ENCODE peak calls at places on chromosome 22, in six cellular contexts. One of them, this sample, is unnamed. For H3K4me1, the result is how much of the 10 kb centered on the place peaks cover.

GRCh38 chr22:19169002-19169946 is 9.3 kb downstream of the SLC25A1 start:
- DNase-seq in H1: peak
- DNase-seq in HepG2: no peak
- DNase-seq in GM12878: no peak
- DNase-seq in K562: peak
- DNase-seq in HCT116: no peak
- DNase-seq in this sample: no peak

GRCh38 chr22:42688241-42688913 is 32.3 kb downstream of the A4GALT start:
- DNase-seq in HepG2: peak
- DNase-seq in K562: peak
- DNase-seq in HCT116: no peak
- DNase-seq in GM12878: no peak
- DNase-seq in H1: no peak
- DNase-seq in this sample: peak

GRCh38 chr22:49156662-49157285 is 670.9 kb downstream of the BRD1 start:
- DNase-seq in K562: no peak
- DNase-seq in HCT116: no peak
- DNase-seq in H1: no peak
- DNase-seq in GM12878: no peak
- DNase-seq in HepG2: no peak
- DNase-seq in this sample: no peak

GRCh38 chr22:36135306-36135705 is 25.2 kb downstream of the APOL3 start:
- DNase-seq in HCT116: no peak
- DNase-seq in HepG2: no peak
- DNase-seq in K562: no peak
- DNase-seq in H1: no peak
- DNase-seq in GM12878: no peak
- DNase-seq in this sample: no peak

GRCh38 chr22:41517172-41518047 is 26.9 kb downstream of the POLR3H start:
- DNase-seq in HCT116: no peak
- DNase-seq in H1: peak
- DNase-seq in HepG2: peak
- DNase-seq in K562: no peak
- DNase-seq in GM12878: no peak
- DNase-seq in this sample: no peak

GRCh38 chr22:38062782-38063181 is 5.6 kb downstream of the PICK1 start:
- DNase-seq in HepG2: no peak
- DNase-seq in GM12878: no peak
- DNase-seq in H1: no peak
- DNase-seq in K562: no peak
- DNase-seq in HCT116: no peak
- DNase-seq in this sample: no peak

GRCh38 chr22:31538815-31539214 is 42.5 kb downstream of the SFI1 start:
- DNase-seq in K562: no peak
- DNase-seq in H1: no peak
- DNase-seq in HCT116: no peak
- DNase-seq in HepG2: no peak
- DNase-seq in GM12878: peak
- DNase-seq in this sample: no peak

GRCh38 chr22:37309221-37310074 is 27.1 kb downstream of the CYTH4 start:
- DNase-seq in HCT116: no peak
- DNase-seq in H1: no peak
- DNase-seq in GM12878: peak
- DNase-seq in HepG2: no peak
- DNase-seq in K562: peak
- DNase-seq in this sample: no peak

GRCh38 chr22:36589856-36590255 is 60.9 kb upstream of the EIF3D start:
- DNase-seq in HepG2: no peak
- DNase-seq in GM12878: no peak
- DNase-seq in H1: no peak
- DNase-seq in HCT116: no peak
- DNase-seq in K562: no peak
- DNase-seq in this sample: no peak

GRCh38 chr22:45233827-45234226 is 6.9 kb downstream of the KIAA0930 start:
- DNase-seq in H1: no peak
- DNase-seq in HCT116: no peak
- DNase-seq in GM12878: no peak
- DNase-seq in HepG2: no peak
- DNase-seq in K562: no peak
- DNase-seq in this sample: no peak

GRCh38 chr22:38413085-38414008 is 41.7 kb downstream of the KCNJ4 start:
- DNase-seq in K562: no peak
- DNase-seq in GM12878: no peak
- DNase-seq in HepG2: no peak
- DNase-seq in HCT116: no peak
- DNase-seq in H1: peak
- DNase-seq in this sample: no peak

GRCh38 chr22:41574847-41575381 is 14.1 kb downstream of the CSDC2 start:
- DNase-seq in K562: no peak
- DNase-seq in GM12878: no peak
- DNase-seq in HCT116: no peak
- DNase-seq in H1: no peak
- DNase-seq in HepG2: no peak
- DNase-seq in this sample: no peak

GRCh38 chr22:32674925-32675825 is 126.3 kb upstream of the TIMP3 start:
- DNase-seq in HCT116: no peak
- DNase-seq in H1: no peak
- DNase-seq in GM12878: no peak
- DNase-seq in K562: no peak
- DNase-seq in HepG2: no peak
- DNase-seq in this sample: no peak

GRCh38 chr22:36486619-36487384 is 5.4 kb upstream of the TXN2 start:
- DNase-seq in GM12878: no peak
- DNase-seq in HCT116: no peak
- DNase-seq in K562: no peak
- DNase-seq in HepG2: peak
- DNase-seq in H1: peak
- DNase-seq in this sample: no peak

GRCh38 chr22:29270475-29271271 is 2.6 kb downstream of the EWSR1 start:
- DNase-seq in HCT116: no peak
- DNase-seq in H1: no peak
- DNase-seq in HepG2: peak
- DNase-seq in K562: no peak
- DNase-seq in GM12878: no peak
- DNase-seq in this sample: no peak
- H3K4me1 ChIP-seq in HCT116: under half
- H3K4me1 ChIP-seq in H1: under half
- H3K4me1 ChIP-seq in HepG2: half or more
- H3K4me1 ChIP-seq in K562: under half
- H3K4me1 ChIP-seq in GM12878: under half
- H3K4me1 ChIP-seq in this sample: under half

GRCh38 chr22:23047742-23048141 is 22.6 kb upstream of the GNAZ start:
- DNase-seq in K562: no peak
- DNase-seq in HCT116: no peak
- DNase-seq in GM12878: no peak
- DNase-seq in H1: no peak
- DNase-seq in HepG2: no peak
- DNase-seq in this sample: no peak
- TF ChIP-seq ZNF274 in K562: no peak
- TF ChIP-seq ZNF274 in HCT116: no peak
- TF ChIP-seq ZNF274 in GM12878: no peak
- TF ChIP-seq ZNF274 in H1: no peak
- TF ChIP-seq ZNF274 in HepG2: no peak
- TF ChIP-seq ZNF274 in this sample: no peak

DNA sequence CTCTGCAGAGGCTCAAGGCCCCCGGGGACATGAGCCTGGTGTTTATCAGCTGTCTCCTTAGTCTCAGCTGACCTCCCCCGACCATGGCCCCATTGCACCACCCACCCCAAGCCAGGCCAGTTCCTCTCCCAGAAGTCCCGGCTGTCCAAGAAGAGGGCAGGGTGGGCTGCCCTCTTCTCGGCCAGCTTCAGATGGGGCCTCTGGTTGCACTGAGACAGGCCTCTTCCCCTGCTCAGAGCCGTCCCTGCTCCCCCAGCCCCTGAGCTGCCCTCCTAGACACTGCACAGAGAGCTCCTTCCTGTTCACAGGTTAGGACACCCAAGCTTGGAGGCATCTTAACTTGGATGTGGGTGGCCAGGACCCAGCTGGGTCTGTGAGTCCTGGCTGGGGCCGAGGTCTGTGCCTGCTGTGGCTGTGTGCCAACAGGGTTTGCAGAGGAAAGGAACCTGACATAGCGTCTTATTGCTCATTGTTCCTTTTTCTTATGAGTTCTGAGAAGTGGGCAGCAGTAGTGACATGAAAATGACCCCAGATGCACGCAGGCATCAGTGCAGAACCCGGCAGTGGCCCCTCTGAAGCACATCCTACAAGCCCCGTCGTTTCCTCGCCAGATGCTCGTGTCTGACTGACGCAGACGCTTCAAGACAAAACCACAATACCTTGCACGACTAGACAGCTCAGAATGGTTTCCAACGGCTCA is 5.5 kb downstream of the TRABD start:
- DNase-seq in HCT116: no peak
- DNase-seq in K562: no peak
- DNase-seq in HepG2: no peak
- DNase-seq in GM12878: peak
- DNase-seq in H1: no peak
- DNase-seq in this sample: no peak
- H3K4me3 ChIP-seq in HCT116: peak
- H3K4me3 ChIP-seq in K562: peak
- H3K4me3 ChIP-seq in HepG2: no peak
- H3K4me3 ChIP-seq in GM12878: peak
- H3K4me3 ChIP-seq in H1: peak
- H3K4me3 ChIP-seq in this sample: no peak

DNA sequence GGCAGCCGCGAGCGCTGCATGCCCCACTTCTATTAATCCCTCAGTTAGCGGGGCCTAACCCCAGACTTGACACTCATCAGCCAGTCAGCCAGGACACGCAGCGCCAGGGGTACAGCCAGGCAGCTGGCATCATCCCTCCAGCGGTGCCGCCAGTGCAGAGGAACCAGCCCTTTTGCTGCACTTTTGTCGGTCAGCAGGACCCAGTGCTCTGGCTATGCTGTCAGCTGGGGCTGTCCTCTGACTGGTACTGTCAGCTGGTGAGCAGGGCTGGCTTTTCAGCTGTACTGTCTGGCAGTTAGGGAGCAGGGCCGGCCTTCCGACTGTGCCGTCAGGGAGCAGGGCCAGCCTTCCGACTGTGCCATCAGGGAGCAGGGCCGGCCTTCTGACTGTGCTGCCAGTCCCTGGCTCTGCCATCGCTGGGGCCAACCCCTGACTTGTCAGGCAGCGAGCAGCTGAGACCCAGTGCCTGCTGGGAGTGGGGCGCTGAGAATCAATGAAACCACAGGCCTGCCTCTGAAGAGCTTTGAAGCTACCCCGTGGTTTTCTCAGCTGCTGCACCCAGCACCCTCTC is 115.4 kb downstream of the KIAA1671 start:
- DNase-seq in K562: no peak
- DNase-seq in GM12878: no peak
- DNase-seq in HepG2: no peak
- DNase-seq in HCT116: no peak
- DNase-seq in H1: no peak
- DNase-seq in this sample: no peak
- H3K4me1 ChIP-seq in K562: under half
- H3K4me1 ChIP-seq in GM12878: under half
- H3K4me1 ChIP-seq in HepG2: under half
- H3K4me1 ChIP-seq in HCT116: under half
- H3K4me1 ChIP-seq in H1: under half
- H3K4me1 ChIP-seq in this sample: under half

DNA sequence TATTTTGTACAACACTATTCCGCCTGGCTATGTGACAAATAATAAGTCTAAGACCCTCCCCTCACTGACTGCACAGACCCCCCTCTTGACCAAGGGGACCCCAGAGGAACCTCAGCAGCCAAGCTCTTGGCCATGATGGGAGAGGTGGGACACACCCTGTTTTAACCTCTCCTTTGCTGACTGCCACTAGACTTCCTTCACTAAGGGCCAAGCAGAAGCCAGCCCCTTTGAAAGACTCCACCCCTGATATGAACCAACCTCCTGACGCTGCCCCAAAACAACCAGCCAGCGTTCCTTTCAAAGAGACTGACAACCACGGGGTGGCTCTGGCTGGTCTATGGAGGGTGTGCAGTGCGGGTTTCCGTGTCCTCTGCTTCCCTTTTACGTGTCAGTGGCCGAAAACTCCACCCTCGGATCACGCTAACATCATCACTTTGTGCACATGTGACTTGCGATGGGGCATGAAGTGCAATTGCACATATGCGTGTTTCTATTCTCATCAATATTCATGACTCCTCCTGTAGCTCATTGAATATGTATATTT is 643.8 kb downstream of the TBC1D22A start:
- DNase-seq in HCT116: no peak
- DNase-seq in K562: no peak
- DNase-seq in HepG2: no peak
- DNase-seq in H1: no peak
- DNase-seq in GM12878: no peak
- DNase-seq in this sample: no peak
- TF ChIP-seq ZNF274 in HCT116: no peak
- TF ChIP-seq ZNF274 in K562: no peak
- TF ChIP-seq ZNF274 in HepG2: no peak
- TF ChIP-seq ZNF274 in H1: no peak
- TF ChIP-seq ZNF274 in GM12878: no peak
- TF ChIP-seq ZNF274 in this sample: no peak

GRCh38 chr22:27775698-27776409 is 25.7 kb downstream of the MN1 start:
- DNase-seq in HCT116: no peak
- DNase-seq in GM12878: no peak
- DNase-seq in HepG2: no peak
- DNase-seq in K562: no peak
- DNase-seq in H1: no peak
- DNase-seq in this sample: no peak
- H3K4me3 ChIP-seq in HCT116: no peak
- H3K4me3 ChIP-seq in GM12878: no peak
- H3K4me3 ChIP-seq in HepG2: no peak
- H3K4me3 ChIP-seq in K562: no peak
- H3K4me3 ChIP-seq in H1: peak
- H3K4me3 ChIP-seq in this sample: no peak

GRCh38 chr22:20522828-20523117 is 15.4 kb downstream of the MED15 start:
- DNase-seq in H1: no peak
- DNase-seq in GM12878: no peak
- DNase-seq in K562: no peak
- DNase-seq in HCT116: no peak
- DNase-seq in HepG2: no peak
- DNase-seq in this sample: no peak

GRCh38 chr22:20523118-20523983 is 15.9 kb downstream of the MED15 start:
- DNase-seq in HCT116: no peak
- DNase-seq in K562: peak
- DNase-seq in H1: no peak
- DNase-seq in GM12878: no peak
- DNase-seq in HepG2: no peak
- DNase-seq in this sample: no peak

GRCh38 chr22:20524004-20524481 is 16.6 kb downstream of the MED15 start:
- DNase-seq in K562: peak
- DNase-seq in H1: no peak
- DNase-seq in GM12878: peak
- DNase-seq in HCT116: no peak
- DNase-seq in HepG2: peak
- DNase-seq in this sample: no peak

GRCh38 chr22:20520093-20520511 is 12.7 kb downstream of the MED15 start:
- DNase-seq in GM12878: no peak
- DNase-seq in HepG2: no peak
- DNase-seq in K562: peak
- DNase-seq in HCT116: no peak
- DNase-seq in H1: no peak
- DNase-seq in this sample: no peak

GRCh38 chr22:20522134-20522827 is 14.9 kb downstream of the MED15 start:
- DNase-seq in K562: peak
- DNase-seq in H1: no peak
- DNase-seq in HepG2: no peak
- DNase-seq in HCT116: no peak
- DNase-seq in GM12878: no peak
- DNase-seq in this sample: no peak
- H3K4me1 ChIP-seq in K562: under half
- H3K4me1 ChIP-seq in H1: under half
- H3K4me1 ChIP-seq in HepG2: under half
- H3K4me1 ChIP-seq in HCT116: under half
- H3K4me1 ChIP-seq in GM12878: under half
- H3K4me1 ChIP-seq in this sample: under half

GRCh38 chr22:34902335-34902734 is 163.6 kb upstream of the ISX start:
- DNase-seq in K562: no peak
- DNase-seq in HepG2: no peak
- DNase-seq in GM12878: no peak
- DNase-seq in H1: no peak
- DNase-seq in HCT116: no peak
- DNase-seq in this sample: no peak

GRCh38 chr22:34897126-34897525 is 168.8 kb upstream of the ISX start:
- DNase-seq in H1: no peak
- DNase-seq in HepG2: no peak
- DNase-seq in K562: no peak
- DNase-seq in HCT116: no peak
- DNase-seq in GM12878: no peak
- DNase-seq in this sample: no peak
- TF ChIP-seq ZNF274 in H1: no peak
- TF ChIP-seq ZNF274 in HepG2: no peak
- TF ChIP-seq ZNF274 in K562: no peak
- TF ChIP-seq ZNF274 in HCT116: no peak
- TF ChIP-seq ZNF274 in GM12878: no peak
- TF ChIP-seq ZNF274 in this sample: no peak

This sample was measured in NT2/D1.